ENCODE peak calls at places on chromosomes 12 and 14, in ten cellular contexts. C, R, S, Y, K, E, L, U, Z and Q are unnamed samples.

GRCh38 chr12:63304844-63305243 is 153.8 kb upstream of the AVPR1A start:
- DNase-seq in C (no peak), R (no peak), S (no peak), Y (no peak), K (no peak), E (no peak), L (no peak), U (no peak), Z (peak; percentile 31), Q (no peak)

GRCh38 chr14:101496779-101497420 is 64.4 kb upstream of the DIO3 start:
- DNase-seq in C (no peak), R (peak; percentile 8), S (no peak), Y (no peak), K (no peak), E (no peak), L (no peak), U (no peak), Z (no peak), Q (peak; percentile 37)

GRCh38 chr12:106747973-106748436 is 26.5 kb upstream of the RIC8B start:
- DNase-seq in C (no peak), R (no peak), S (no peak), Y (no peak), K (no peak), E (no peak), L (no peak), U (no peak), Z (no peak), Q (no peak)

GRCh38 chr12:22625671-22626251 is 790 bp downstream of the ETNK1 start:
- DNase-seq in C (no peak), R (peak; percentile 21), S (no peak), Y (no peak), K (peak; percentile 40), E (peak; percentile 10), L (peak; percentile 34), U (no peak), Z (peak; percentile 72), Q (peak; percentile 54)

GRCh38 chr12:52254180-52254964 is 20.1 kb upstream of the KRT86 start:
- DNase-seq in C (no peak), R (no peak), S (no peak), Y (no peak), K (no peak), E (no peak), L (no peak), U (no peak), Z (peak; percentile 57), Q (no peak)

GRCh38 chr14:71137536-71138235 is 230.4 kb downstream of the PCNX1 start:
- DNase-seq in C (no peak), R (no peak), S (no peak), Y (no peak), K (no peak), E (no peak), L (no peak), U (no peak), Z (no peak), Q (no peak)

GRCh38 chr12:67355428-67356385 is 86.5 kb downstream of the CAND1 start:
- DNase-seq in C (no peak), R (no peak), S (no peak), Y (no peak), K (no peak), E (peak; percentile 6), L (peak; percentile 82), U (no peak), Z (peak; percentile 39), Q (no peak)

GRCh38 chr14:48925184-48925583 is 661.0 kb downstream of the RPS29 start:
- DNase-seq in C (no peak), R (no peak), S (no peak), Y (no peak), K (no peak), E (no peak), L (no peak), U (no peak), Z (no peak), Q (no peak)

GRCh38 chr12:105476616-105477015 is 146.1 kb downstream of the C12orf75 start:
- DNase-seq in C (no peak), R (no peak), S (no peak), Y (no peak), K (no peak), E (no peak), L (no peak), U (no peak), Z (no peak), Q (no peak)

GRCh38 chr14:23667134-23667533 is 31.0 kb downstream of the DHRS2 start:
- DNase-seq in C (no peak), R (no peak), S (no peak), Y (no peak), K (no peak), E (no peak), L (no peak), U (no peak), Z (no peak), Q (no peak)

GRCh38 chr12:9132008-9132535 is 16.4 kb upstream of the A2M start:
- DNase-seq in C (no peak), R (no peak), S (no peak), Y (no peak), K (no peak), E (no peak), L (peak; percentile 4), U (no peak), Z (peak; percentile 39), Q (no peak)

GRCh38 chr14:47715330-47715729 is 39.9 kb upstream of the MDGA2 start:
- DNase-seq in C (no peak), R (no peak), S (no peak), Y (no peak), K (no peak), E (no peak), L (no peak), U (no peak), Z (no peak), Q (no peak)

GRCh38 chr12:120988234-120988633 is 9.9 kb downstream of the HNF1A start:
- DNase-seq in C (no peak), R (no peak), S (no peak), Y (no peak), K (no peak), E (no peak), L (no peak), U (no peak), Z (no peak), Q (no peak)

GRCh38 chr12:125509195-125509594 is 444.0 kb downstream of the AACS start:
- DNase-seq in C (no peak), R (no peak), S (no peak), Y (no peak), K (no peak), E (no peak), L (no peak), U (no peak), Z (no peak), Q (no peak)

GRCh38 chr14:77139540-77140342 is 1.9 kb downstream of the ZDHHC22 start:
- DNase-seq in C (no peak), R (no peak), S (no peak), Y (no peak), K (no peak), E (no peak), L (no peak), U (no peak), Z (no peak), Q (no peak)

GRCh38 chr12:47903927-47904646 is 707 bp downstream of the VDR start:
- DNase-seq in C (peak; percentile 36), R (peak; percentile 35), S (no peak), Y (no peak), K (peak; percentile 65), E (peak; percentile 48), L (peak; percentile 77), U (no peak), Z (peak; percentile 85), Q (no peak)

GRCh38 chr12:52346596-52346995 is 20.7 kb downstream of the KRT85 start:
- DNase-seq in C (no peak), R (no peak), S (no peak), Y (no peak), K (no peak), E (no peak), L (no peak), U (peak; percentile 7), Z (no peak), Q (no peak)

GRCh38 chr12:52334185-52334584 is 13.0 kb upstream of the KRT83 start:
- DNase-seq in C (no peak), R (no peak), S (no peak), Y (no peak), K (no peak), E (no peak), L (no peak), U (no peak), Z (no peak), Q (no peak)

GRCh38 chr12:8943565-8944186 is 5.8 kb downstream of the M6PR start:
- DNase-seq in C (no peak), R (no peak), S (no peak), Y (no peak), K (no peak), E (no peak), L (no peak), U (no peak), Z (no peak), Q (no peak)

GRCh38 chr12:106138646-106139421 is at the start of gene NUAK1:
- DNase-seq in C (no peak), R (peak; percentile 87), S (no peak), Y (no peak), K (no peak), E (no peak), L (peak; percentile 69), U (peak; percentile 70), Z (peak; percentile 50), Q (peak; percentile 80)

GRCh38 chr14:85444685-85445084 is 85.3 kb upstream of the FLRT2 start:
- DNase-seq in C (no peak), R (no peak), S (no peak), Y (no peak), K (no peak), E (no peak), L (peak; percentile 75), U (no peak), Z (no peak), Q (no peak)